ENCODE peak calls at places on chromosomes 13 and 19, in six cellular contexts. R is fibroblast of lung, W is suprapubic skin, C is upper lobe of right lung, P is pancreas, S is RWPE2. V is an unnamed sample.

GRCh38 chr13:76293751-76294150 is 592.5 kb downstream of the KCTD12 start:
- DNase-seq in R (peak), W (no peak), C (no peak), P (no peak), S (no peak), V (no peak)

GRCh38 chr13:29521336-29521735 is 74.2 kb downstream of the SLC7A1 start:
- DNase-seq in R (no peak), W (no peak), C (no peak), P (no peak), S (no peak), V (peak)

GRCh38 chr19:21789761-21790160 is 22.4 kb upstream of the ZNF100 start:
- DNase-seq in R (no peak), W (no peak), C (no peak), P (no peak), S (no peak), V (no peak)

GRCh38 chr13:50720856-50721663 is 122.4 kb downstream of the DLEU7 start:
- DNase-seq in R (peak), W (no peak), C (no peak), P (no peak), S (no peak), V (no peak)

GRCh38 chr13:101535192-101535746 is 82.8 kb downstream of the ITGBL1 start:
- DNase-seq in R (peak), W (no peak), C (no peak), P (no peak), S (no peak), V (no peak)

GRCh38 chr19:15869109-15869555 is 28.7 kb downstream of the CYP4F2 start:
- DNase-seq in R (peak), W (no peak), C (no peak), P (no peak), S (no peak), V (peak)

GRCh38 chr13:44293908-44294735 is 79.5 kb upstream of the SERP2 start:
- DNase-seq in R (peak), W (no peak), C (no peak), P (no peak), S (no peak), V (no peak)

GRCh38 chr19:1111641-1112253 is 8.0 kb downstream of the GPX4 start:
- DNase-seq in R (no peak), W (no peak), C (no peak), P (no peak), S (no peak), V (no peak)

GRCh38 chr13:75345191-75345590 is 136.8 kb downstream of the TBC1D4 start:
- DNase-seq in R (peak), W (no peak), C (no peak), P (no peak), S (no peak), V (no peak)

GRCh38 chr13:35736876-35737275 is 260.4 kb upstream of the MAB21L1 start:
- DNase-seq in R (no peak), W (no peak), C (no peak), P (no peak), S (no peak), V (no peak)

GRCh38 chr13:51063909-51064308 is 47.2 kb downstream of the C13orf42 start:
- DNase-seq in R (no peak), W (no peak), C (no peak), P (no peak), S (no peak), V (no peak)

GRCh38 chr13:79782541-79783216 is 301.7 kb downstream of the NDFIP2 start:
- DNase-seq in R (peak), W (no peak), C (peak), P (peak), S (peak), V (no peak)

GRCh38 chr19:49193822-49194394 is 36.3 kb downstream of the TRPM4 start:
- DNase-seq in R (no peak), W (no peak), C (no peak), P (no peak), S (no peak), V (no peak)

GRCh38 chr19:47766670-47767069 is 11.8 kb upstream of the SELENOW start:
- DNase-seq in R (no peak), W (no peak), C (no peak), P (no peak), S (no peak), V (no peak)

GRCh38 chr19:18326772-18327171 is 3.9 kb upstream of the LSM4 start:
- DNase-seq in R (no peak), W (no peak), C (no peak), P (no peak), S (no peak), V (no peak)
- H3K27ac ChIP-seq in R (no peak), W (no peak), C (no peak), P (no peak), S (no peak), V (no peak)

GRCh38 chr19:56189785-56190184 is 7.8 kb downstream of the ZSCAN5B start:
- DNase-seq in R (no peak), W (no peak), C (no peak), P (no peak), S (no peak), V (no peak)

GRCh38 chr19:56191711-56192110 is 5.9 kb downstream of the ZSCAN5B start:
- DNase-seq in R (no peak), W (no peak), C (no peak), P (no peak), S (no peak), V (no peak)

GRCh38 chr19:56193981-56194380 is 3.6 kb downstream of the ZSCAN5B start:
- DNase-seq in R (no peak), W (no peak), C (no peak), P (no peak), S (no peak), V (no peak)

GRCh38 chr19:56191115-56191514 is 6.5 kb downstream of the ZSCAN5B start:
- DNase-seq in R (no peak), W (no peak), C (no peak), P (no peak), S (no peak), V (no peak)
- TF ChIP-seq CTCF in R (no peak), W (no peak), C (no peak), P (no peak), S (no peak), V (no peak)

GRCh38 chr19:45668342-45668871 is 386 bp downstream of the GIPR start:
- DNase-seq in R (no peak), W (no peak), C (no peak), P (no peak), S (no peak), V (no peak)
- H3K27ac ChIP-seq in R (no peak), W (no peak), C (no peak), P (peak), S (no peak), V (no peak)

GRCh38 chr19:41649827-41650226 is 23.0 kb upstream of the CEACAM4 start:
- DNase-seq in R (no peak), W (no peak), C (no peak), P (no peak), S (no peak), V (no peak)

GRCh38 chr19:41641879-41642485 is 15.1 kb upstream of the CEACAM4 start:
- DNase-seq in R (peak), W (no peak), C (peak), P (peak), S (no peak), V (no peak)

DNA sequence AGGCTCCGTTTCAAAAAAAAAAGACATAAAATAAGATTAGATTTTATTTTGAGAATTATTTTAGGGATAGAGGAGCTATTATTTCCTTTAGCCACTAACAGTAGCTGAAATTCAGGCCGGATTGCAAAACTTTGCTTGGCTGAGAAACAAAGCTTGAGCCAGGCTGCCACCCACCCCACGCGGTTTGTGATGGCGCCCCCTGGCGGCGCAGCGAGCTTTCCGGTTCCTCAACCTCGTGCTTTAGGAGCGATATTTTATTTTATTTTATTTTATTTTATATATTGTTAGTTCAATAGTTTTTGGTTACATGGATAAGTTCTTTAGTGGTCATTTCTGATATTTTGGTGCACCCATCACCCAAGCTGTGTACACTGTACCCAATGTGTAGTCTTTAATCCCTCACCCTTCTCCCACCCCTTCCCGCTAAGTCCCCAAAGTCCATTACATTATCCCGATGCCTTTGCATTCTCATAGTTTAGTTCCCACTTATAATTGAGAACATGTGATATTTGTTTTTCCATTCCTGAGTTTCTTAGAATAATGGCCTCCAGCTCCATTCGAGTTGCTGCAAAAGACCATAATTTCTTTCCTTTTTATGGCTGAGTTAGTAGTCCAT is 19.8 kb upstream of the CEACAM4 start:
- DNase-seq in R (no peak), W (no peak), C (peak), P (no peak), S (no peak), V (no peak)
- TF ChIP-seq CTCF in R (peak), W (peak), C (peak), P (peak), S (peak), V (no peak)